ENCODE peak calls at places on chromosomes 12 and 14, in seven cellular contexts. One of them, this sample, is unnamed.

GRCh38 chr12:93380480-93381121 is 2.9 kb downstream of the NUDT4 start:
- DNase-seq in PC-3: peak; percentile 63
- DNase-seq in PC-9: no peak
- DNase-seq in GM23338: peak; percentile 30
- DNase-seq in HCT116: no peak
- DNase-seq in mammary epithelial cell: peak; percentile 35
- DNase-seq in K562: no peak
- DNase-seq in this sample: peak; percentile 64

GRCh38 chr12:109735825-109736551 is 22.4 kb downstream of the FAM222A start:
- DNase-seq in PC-9: no peak
- DNase-seq in mammary epithelial cell: no peak
- DNase-seq in PC-3: no peak
- DNase-seq in HCT116: no peak
- DNase-seq in K562: no peak
- DNase-seq in GM23338: no peak
- DNase-seq in this sample: no peak

GRCh38 chr14:33842299-33842698 is 108.6 kb downstream of the EGLN3 start:
- DNase-seq in HCT116: no peak
- DNase-seq in PC-9: peak; percentile 67
- DNase-seq in PC-3: peak; percentile 56
- DNase-seq in mammary epithelial cell: peak; percentile 83
- DNase-seq in GM23338: no peak
- DNase-seq in K562: no peak
- DNase-seq in this sample: peak; percentile 14

GRCh38 chr12:65649126-65649525 is 175.2 kb upstream of the HMGA2 start:
- DNase-seq in PC-9: peak; percentile 27
- DNase-seq in K562: no peak
- DNase-seq in HCT116: peak; percentile 98
- DNase-seq in PC-3: peak; percentile 99
- DNase-seq in GM23338: no peak
- DNase-seq in mammary epithelial cell: peak; percentile 99
- DNase-seq in this sample: peak; percentile 98

GRCh38 chr12:123083661-123084571 is 67.0 kb downstream of the PITPNM2 start:
- DNase-seq in HCT116: no peak
- DNase-seq in PC-9: no peak
- DNase-seq in GM23338: no peak
- DNase-seq in K562: no peak
- DNase-seq in mammary epithelial cell: no peak
- DNase-seq in PC-3: no peak
- DNase-seq in this sample: no peak

GRCh38 chr12:100114574-100114973 is 28.1 kb downstream of the BLTP3B start:
- DNase-seq in PC-3: no peak
- DNase-seq in HCT116: no peak
- DNase-seq in GM23338: no peak
- DNase-seq in mammary epithelial cell: no peak
- DNase-seq in PC-9: no peak
- DNase-seq in K562: no peak
- DNase-seq in this sample: no peak

GRCh38 chr12:118330421-118331018 is 42.2 kb downstream of the TAOK3 start:
- DNase-seq in mammary epithelial cell: no peak
- DNase-seq in PC-9: no peak
- DNase-seq in K562: peak; percentile 50
- DNase-seq in GM23338: no peak
- DNase-seq in HCT116: no peak
- DNase-seq in PC-3: no peak
- DNase-seq in this sample: no peak

GRCh38 chr14:35117112-35117511 is 4.7 kb downstream of the PPP2R3C start:
- DNase-seq in HCT116: no peak
- DNase-seq in GM23338: no peak
- DNase-seq in mammary epithelial cell: no peak
- DNase-seq in K562: no peak
- DNase-seq in PC-3: no peak
- DNase-seq in PC-9: no peak
- DNase-seq in this sample: no peak

GRCh38 chr12:92363295-92364146 is 217.9 kb upstream of the BTG1 start:
- DNase-seq in PC-3: no peak
- DNase-seq in PC-9: no peak
- DNase-seq in K562: no peak
- DNase-seq in HCT116: no peak
- DNase-seq in mammary epithelial cell: no peak
- DNase-seq in GM23338: peak; percentile 2
- DNase-seq in this sample: peak; percentile 54
- H3K4me2 ChIP-seq in PC-3: no peak overlapping the region
- H3K4me2 ChIP-seq in PC-9: no peak overlapping the region
- H3K4me2 ChIP-seq in K562: peak overlapping the region; percentile 64
- H3K4me2 ChIP-seq in HCT116: no peak overlapping the region
- H3K4me2 ChIP-seq in mammary epithelial cell: no peak overlapping the region
- H3K4me2 ChIP-seq in GM23338: no peak overlapping the region
- H3K4me2 ChIP-seq in this sample: peak overlapping the region; percentile 67

GRCh38 chr12:112169086-112169872 is 43.9 kb downstream of the TRAFD1 start:
- DNase-seq in GM23338: no peak
- DNase-seq in HCT116: no peak
- DNase-seq in PC-9: no peak
- DNase-seq in K562: no peak
- DNase-seq in mammary epithelial cell: no peak
- DNase-seq in PC-3: no peak
- DNase-seq in this sample: no peak
- H3K4me3 ChIP-seq in GM23338: no peak overlapping the region
- H3K4me3 ChIP-seq in HCT116: no peak overlapping the region
- H3K4me3 ChIP-seq in PC-9: no peak overlapping the region
- H3K4me3 ChIP-seq in K562: no peak overlapping the region
- H3K4me3 ChIP-seq in mammary epithelial cell: no peak overlapping the region
- H3K4me3 ChIP-seq in PC-3: no peak overlapping the region
- H3K4me3 ChIP-seq in this sample: no peak overlapping the region

DNA sequence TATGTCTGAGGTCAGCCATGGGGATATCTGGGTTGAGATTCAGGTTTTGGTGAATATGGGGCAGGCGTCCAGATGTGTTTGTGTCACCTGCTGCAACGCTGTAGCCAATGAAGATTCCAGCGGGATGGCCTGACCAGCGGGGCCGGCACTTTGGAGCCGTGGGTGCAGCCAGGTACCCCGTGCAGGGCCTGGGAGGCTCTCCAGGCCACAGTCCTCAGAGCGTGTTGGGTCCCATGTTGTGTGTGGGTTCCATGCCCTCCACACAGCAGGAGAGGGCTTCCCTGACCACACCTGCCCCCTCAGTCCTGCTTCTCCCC is 2.8 kb upstream of the TEX22 start:
- DNase-seq in K562: no peak
- DNase-seq in PC-9: no peak
- DNase-seq in HCT116: no peak
- DNase-seq in PC-3: no peak
- DNase-seq in mammary epithelial cell: no peak
- DNase-seq in GM23338: no peak
- DNase-seq in this sample: no peak
- H3K4me2 ChIP-seq in K562: no peak overlapping the region
- H3K4me2 ChIP-seq in PC-9: no peak overlapping the region
- H3K4me2 ChIP-seq in HCT116: no peak overlapping the region
- H3K4me2 ChIP-seq in PC-3: no peak overlapping the region
- H3K4me2 ChIP-seq in mammary epithelial cell: no peak overlapping the region
- H3K4me2 ChIP-seq in GM23338: no peak overlapping the region
- H3K4me2 ChIP-seq in this sample: no peak overlapping the region

GRCh38 chr12:1204581-1205121 is 213.6 kb downstream of the ERC1 start:
- DNase-seq in GM23338: no peak
- DNase-seq in HCT116: no peak
- DNase-seq in PC-3: no peak
- DNase-seq in mammary epithelial cell: peak; percentile 30
- DNase-seq in PC-9: no peak
- DNase-seq in K562: no peak
- DNase-seq in this sample: peak; percentile 50
- H3K4me3 ChIP-seq in GM23338: peak overlapping the region; percentile 33
- H3K4me3 ChIP-seq in HCT116: no peak overlapping the region
- H3K4me3 ChIP-seq in PC-3: no peak overlapping the region
- H3K4me3 ChIP-seq in mammary epithelial cell: peak overlapping the region; percentile 6
- H3K4me3 ChIP-seq in PC-9: no peak overlapping the region
- H3K4me3 ChIP-seq in K562: no peak overlapping the region
- H3K4me3 ChIP-seq in this sample: peak overlapping the region; percentile 74

GRCh38 chr12:21911832-21912231 is 29.4 kb downstream of the ABCC9 start:
- DNase-seq in mammary epithelial cell: no peak
- DNase-seq in PC-9: no peak
- DNase-seq in K562: no peak
- DNase-seq in PC-3: peak; percentile 40
- DNase-seq in GM23338: no peak
- DNase-seq in HCT116: no peak
- DNase-seq in this sample: no peak
- H3K4me2 ChIP-seq in mammary epithelial cell: no peak overlapping the region
- H3K4me2 ChIP-seq in PC-9: no peak overlapping the region
- H3K4me2 ChIP-seq in K562: no peak overlapping the region
- H3K4me2 ChIP-seq in PC-3: peak overlapping the region; percentile 76
- H3K4me2 ChIP-seq in GM23338: no peak overlapping the region
- H3K4me2 ChIP-seq in HCT116: no peak overlapping the region
- H3K4me2 ChIP-seq in this sample: no peak overlapping the region

This sample was measured in GM23248.